ENCODE peak calls at places on chromosomes 3 and 15, in ten cellular contexts. D is Peyer's patch, M is transverse colon, C is endothelial cell of umbilical vein, F is sigmoid colon, N is ovary, E is A549, T is gastrocnemius medialis, G is body of pancreas, B is breast epithelium. V is an unnamed sample. For H3K4me1, the result is how much of the 10 kb centered on the place peaks cover.

GRCh38 chr15:55253580-55253979 is 36.0 kb downstream of the RAB27A start:
- DNase-seq in F (no peak), D (no peak), M (no peak), G (no peak), E (no peak), B (no peak), T (no peak), C (no peak), N (no peak), V (no peak)

GRCh38 chr3:171334465-171334811 is 125.8 kb downstream of the TNIK start:
- DNase-seq in C (peak), G (peak), F (peak), N (no peak), B (no peak), T (peak), M (no peak), E (peak), D (no peak), V (no peak)

GRCh38 chr3:134535186-134535974 is 49.5 kb downstream of the CEP63 start:
- DNase-seq in D (no peak), T (no peak), C (no peak), B (no peak), E (no peak), G (no peak), F (no peak), M (no peak), N (no peak), V (no peak)

GRCh38 chr15:25244731-25245585 is 193.9 kb downstream of the UBE3A start:
- DNase-seq in M (peak), N (peak), D (peak), T (peak), G (peak), F (no peak), C (no peak), B (peak), E (no peak), V (peak)

GRCh38 chr3:115706311-115706829 is 83.1 kb downstream of the GAP43 start:
- DNase-seq in F (no peak), B (no peak), E (no peak), D (no peak), M (no peak), C (no peak), G (no peak), T (no peak), N (peak), V (no peak)

GRCh38 chr3:9139366-9139765 is 110.1 kb downstream of the SRGAP3 start:
- DNase-seq in C (no peak), E (no peak), N (no peak), F (no peak), B (no peak), T (no peak), M (no peak), G (no peak), D (no peak), V (no peak)

GRCh38 chr3:42165211-42165610 is 74.1 kb downstream of the TRAK1 start:
- DNase-seq in B (no peak), T (no peak), G (no peak), F (peak), C (no peak), D (no peak), N (no peak), E (no peak), M (no peak), V (no peak)

GRCh38 chr3:56664823-56665222 is 18.2 kb downstream of the TASOR start:
- DNase-seq in D (no peak), B (no peak), N (no peak), G (no peak), F (no peak), E (no peak), T (no peak), C (no peak), M (no peak), V (no peak)

GRCh38 chr3:65425880-65426279 is 612.8 kb downstream of the MAGI1 start:
- DNase-seq in B (no peak), M (no peak), C (no peak), D (no peak), T (no peak), F (no peak), E (peak), N (no peak), G (no peak), V (no peak)

GRCh38 chr15:29822685-29823459 is 604 bp upstream of the TJP1 start:
- DNase-seq in C (peak), G (peak), D (peak), B (peak), E (peak), F (peak), N (peak), M (peak), T (peak), V (peak)

DNA sequence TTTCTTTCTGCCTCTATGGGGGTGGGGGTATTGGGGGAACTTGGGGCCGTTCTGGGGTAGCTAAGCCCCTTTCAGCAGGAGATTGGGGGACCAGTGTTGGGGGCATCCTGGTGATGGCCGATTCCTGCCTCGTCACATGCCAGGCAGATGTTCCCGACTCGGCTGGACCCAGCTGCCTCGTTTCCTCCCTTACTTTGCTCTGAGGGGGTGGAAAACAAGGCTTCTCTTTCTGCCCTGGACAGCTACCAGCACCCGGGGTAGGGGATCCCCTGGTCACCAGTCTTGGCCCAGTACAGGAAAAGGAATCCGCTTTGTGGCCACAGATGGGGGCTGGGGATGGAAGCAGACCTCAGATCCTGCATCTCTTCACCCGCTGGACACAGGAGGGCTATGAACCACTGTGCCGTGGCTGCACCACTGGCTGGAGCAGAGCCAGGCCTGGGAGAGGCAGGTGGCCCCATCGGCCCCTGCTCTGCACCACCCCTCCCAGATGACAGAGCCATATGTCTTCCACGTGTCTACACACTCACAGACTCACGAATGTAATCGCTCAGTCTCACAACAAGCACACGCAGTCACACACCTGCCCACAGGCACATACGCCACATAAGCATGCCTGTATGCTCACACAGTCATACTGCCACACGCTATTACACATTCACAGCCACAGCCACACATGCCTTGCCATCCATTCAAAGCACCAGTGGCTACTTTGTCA is 12.4 kb downstream of the SNX33 start:
- DNase-seq in T (no peak), F (no peak), G (no peak), D (no peak), E (no peak), C (no peak), B (no peak), M (no peak), N (no peak), V (no peak)
- H3K4me3 ChIP-seq in T (no peak), F (no peak), G (no peak), D (no peak), E (no peak), C (no peak), B (no peak), M (no peak), N (no peak), V (no peak)

GRCh38 chr3:149333518-149333859 is at the start of gene TM4SF18:
- DNase-seq in N (no peak), M (no peak), G (no peak), B (no peak), F (no peak), T (no peak), C (peak), D (no peak), E (peak), V (no peak)
- H3K4me1 ChIP-seq in N (under half), M (under half), G (under half), B (under half), F (under half), T (under half), C (under half), D (under half), E (half or more), V (under half)

GRCh38 chr3:69013256-69014021 is at the start of gene EOGT:
- DNase-seq in T (peak), D (peak), N (peak), G (peak), B (peak), E (peak), C (peak), F (peak), M (peak), V (peak)
- TF ChIP-seq POLR2A in T (peak), D (peak), N (peak), G (peak), B (peak), E (peak), C (peak), F (peak), M (peak), V (peak)

DNA sequence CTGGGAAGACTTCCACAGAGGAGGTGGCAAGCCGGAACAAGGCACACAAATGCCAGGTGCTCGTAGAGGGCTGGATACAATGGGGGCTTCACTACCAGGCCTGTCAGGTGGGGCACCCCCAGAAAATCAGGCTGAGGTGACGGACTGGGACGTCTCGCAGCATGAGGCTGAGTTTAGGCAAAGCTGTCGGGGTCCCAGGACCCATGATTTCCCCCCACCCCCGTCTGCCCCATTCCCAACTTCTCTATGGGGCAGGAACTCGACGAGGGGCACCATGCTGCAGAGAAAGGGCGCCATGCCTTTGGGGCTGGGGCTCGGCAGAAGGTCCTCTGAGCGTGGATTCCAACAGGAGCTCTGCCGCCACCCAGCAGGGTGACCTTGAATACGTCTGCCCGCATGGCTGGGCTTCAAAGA is 65.7 kb upstream of the HES1 start:
- DNase-seq in F (no peak), M (no peak), T (peak), E (no peak), G (peak), C (no peak), D (no peak), N (no peak), B (peak), V (peak)
- H3K4me3 ChIP-seq in F (peak), M (peak), T (peak), E (peak), G (no peak), C (no peak), D (no peak), N (no peak), B (peak), V (peak)

V was measured in right lobe of liver.